ENCODE peak calls at places on chromosomes 3 and 15, in four cellular contexts. W, U, V and K are unnamed samples.

GRCh38 chr15:48578965-48579364 is 66.5 kb downstream of the FBN1 start:
- DNase-seq in U (no peak), W (no peak), V (no peak), K (no peak)

GRCh38 chr3:188046561-188047213 is 107.3 kb upstream of the LPP start:
- DNase-seq in W (no peak), V (no peak), U (no peak), K (no peak)

GRCh38 chr3:114095808-114096207 is 39.3 kb downstream of the QTRT2 start:
- DNase-seq in V (no peak), W (no peak), U (no peak), K (no peak)

GRCh38 chr3:115814778-115815380 is 191.6 kb downstream of the GAP43 start:
- DNase-seq in U (peak; percentile 76), V (peak; percentile 54), W (peak; percentile 67), K (peak; percentile 80)

GRCh38 chr3:107752202-107752990 is 229.6 kb downstream of the BBX start:
- DNase-seq in W (no peak), V (no peak), U (no peak), K (no peak)

GRCh38 chr3:106457278-106458210 is 588.7 kb upstream of the CBLB start:
- DNase-seq in W (no peak), V (peak; percentile 39), U (peak; percentile 48), K (no peak)

GRCh38 chr3:185658504-185658912 is 72.4 kb downstream of the SENP2 start:
- DNase-seq in W (no peak), U (no peak), V (peak; percentile 72), K (peak; percentile 40)

GRCh38 chr15:58980351-58980939 is 7.0 kb upstream of the RNF111 start:
- DNase-seq in U (no peak), V (no peak), W (no peak), K (no peak)

GRCh38 chr3:178244653-178245384 is 291.4 kb upstream of the KCNMB2 start:
- DNase-seq in U (no peak), W (no peak), V (no peak), K (no peak)

GRCh38 chr3:22885039-22885438 is 318.1 kb upstream of the UBE2E2 start:
- DNase-seq in U (no peak), V (no peak), W (no peak), K (no peak)

GRCh38 chr15:82137261-82137660 is 91.4 kb upstream of the MEX3B start:
- DNase-seq in V (no peak), U (no peak), W (no peak), K (no peak)
- H3K27ac ChIP-seq in V (no peak overlapping the region), U (no peak overlapping the region), W (no peak overlapping the region), K (no peak overlapping the region)

DNA sequence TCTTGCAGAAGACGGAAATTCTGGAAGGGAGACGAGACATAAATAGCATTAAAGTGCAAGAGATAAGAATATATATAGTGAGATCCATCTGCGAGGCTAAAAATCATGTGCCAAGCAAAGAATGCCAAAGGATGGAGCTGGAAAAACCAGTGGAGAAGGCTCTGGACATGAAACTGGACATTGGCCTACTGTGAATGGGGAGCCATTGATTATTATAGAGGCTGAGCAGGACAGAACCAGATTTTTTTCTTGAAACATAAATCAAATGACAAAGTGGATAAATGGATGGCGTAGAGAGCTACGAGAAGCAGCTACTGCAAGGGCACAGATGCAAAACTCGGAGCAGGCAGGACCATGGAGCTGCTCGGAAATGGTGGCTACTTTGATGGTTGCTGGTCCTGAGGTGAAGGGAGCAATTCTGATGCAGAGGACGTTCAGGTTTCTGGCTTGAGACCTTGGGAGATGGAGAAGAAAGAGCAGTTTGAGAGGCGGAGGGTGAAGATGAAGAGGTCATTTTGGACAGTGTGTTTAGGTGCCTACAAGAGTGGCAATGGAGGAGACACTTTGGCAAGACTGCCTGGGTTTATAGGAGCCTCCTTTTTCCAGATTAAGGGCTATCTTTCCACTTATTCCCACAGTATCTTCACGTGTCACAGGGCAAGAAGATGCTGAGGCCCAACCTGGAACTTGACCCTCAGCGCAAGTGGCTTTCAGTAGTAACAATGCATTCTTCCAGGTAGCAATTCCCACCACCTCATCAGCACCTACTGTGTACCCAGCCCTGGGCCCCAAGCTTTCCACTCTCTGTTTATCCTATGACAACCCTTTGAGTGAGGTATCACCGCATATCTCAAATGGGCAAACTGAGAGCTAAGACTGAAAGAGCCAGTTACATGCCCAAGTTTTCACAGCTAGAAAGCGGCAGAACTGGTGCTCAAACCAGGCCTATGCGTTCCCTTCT is 88.5 kb downstream of the CPN2 start:
- DNase-seq in U (no peak), V (no peak), W (no peak), K (no peak)
- H3K27ac ChIP-seq in U (no peak overlapping the region), V (no peak overlapping the region), W (no peak overlapping the region), K (no peak overlapping the region)

GRCh38 chr3:47612879-47613278 is 34.2 kb upstream of the CSPG5 start:
- DNase-seq in W (no peak), U (no peak), V (no peak), K (no peak)
- H3K27ac ChIP-seq in W (no peak overlapping the region), U (peak overlapping the region; percentile 54), V (no peak overlapping the region), K (peak overlapping the region; percentile 16)

GRCh38 chr15:40320931-40321371 is 2.5 kb upstream of the INAFM2 start:
- DNase-seq in V (no peak), W (no peak), U (no peak), K (peak; percentile 66)
- H3K27ac ChIP-seq in V (no peak overlapping the region), W (no peak overlapping the region), U (no peak overlapping the region), K (no peak overlapping the region)

GRCh38 chr3:141427764-141428163 is 59.1 kb upstream of the RASA2 start:
- DNase-seq in V (no peak), W (no peak), U (no peak), K (no peak)
- H3K27ac ChIP-seq in V (peak overlapping the region; percentile 30), W (no peak overlapping the region), U (no peak overlapping the region), K (peak overlapping the region; percentile 82)

GRCh38 chr3:165837058-165837525 is at the start of gene BCHE:
- DNase-seq in U (no peak), V (peak; percentile 42), W (no peak), K (no peak)
- H3K27ac ChIP-seq in U (no peak within 1 kb of the TSS), V (no peak within 1 kb of the TSS), W (no peak within 1 kb of the TSS), K (no peak within 1 kb of the TSS)

GRCh38 chr3:5186089-5186853 is 1.2 kb upstream of the EDEM1 start:
- DNase-seq in U (no peak), V (no peak), W (no peak), K (no peak)
- H3K27ac ChIP-seq in U (no peak overlapping the region), V (peak overlapping the region; percentile 36), W (no peak overlapping the region), K (peak overlapping the region; percentile 16)

GRCh38 chr15:89118481-89118989 is 30.3 kb downstream of the ABHD2 start:
- DNase-seq in W (no peak), V (no peak), U (no peak), K (no peak)

GRCh38 chr15:89122532-89123525 is 34.6 kb downstream of the ABHD2 start:
- DNase-seq in W (no peak), U (no peak), V (no peak), K (no peak)

GRCh38 chr15:89121414-89121813 is 33.2 kb downstream of the ABHD2 start:
- DNase-seq in U (no peak), W (no peak), V (no peak), K (peak; percentile 56)

GRCh38 chr15:89117790-89118189 is 29.5 kb downstream of the ABHD2 start:
- DNase-seq in U (no peak), V (no peak), W (no peak), K (no peak)

GRCh38 chr15:89119489-89120478 is 31.5 kb downstream of the ABHD2 start:
- DNase-seq in W (no peak), V (peak; percentile 48), U (no peak), K (no peak)
- H3K27ac ChIP-seq in W (no peak overlapping the region), V (peak overlapping the region; percentile 46), U (peak overlapping the region; percentile 25), K (peak overlapping the region; percentile 94)